ENCODE peak calls at places on chromosomes 6 and 20, in nine cellular contexts. M is cardiac muscle cell, O is fibroblast of lung, V is neural progenitor cell, J is right atrium auricular region, G is MM.1S, U is left ventricle myocardium inferior, S is A549, A is caudate nucleus. Z is an unnamed sample.

GRCh38 chr6:114119056-114119455 is 148.1 kb upstream of the HDAC2 start:
- DNase-seq in O (no peak), M (no peak), J (no peak), U (no peak), G (no peak), A (no peak), V (no peak), S (no peak), Z (no peak)

GRCh38 chr6:111971866-111972532 is 81.9 kb upstream of the CCN6 start:
- DNase-seq in M (no peak), V (no peak), S (no peak), O (peak), U (no peak), J (no peak), G (no peak), A (no peak), Z (no peak)

GRCh38 chr20:14782731-14783130 is 445.3 kb upstream of the FLRT3 start:
- DNase-seq in A (no peak), M (no peak), G (no peak), V (no peak), U (no peak), J (no peak), S (no peak), O (no peak), Z (no peak)

GRCh38 chr20:37886851-37887297 is 16.1 kb upstream of the VSTM2L start:
- DNase-seq in G (peak), S (no peak), J (no peak), V (no peak), A (no peak), O (no peak), U (peak), M (no peak), Z (peak)

GRCh38 chr6:50145125-50145524 is 95.4 kb upstream of the DEFB112 start:
- DNase-seq in V (peak), U (no peak), G (no peak), S (peak), M (peak), O (peak), A (no peak), J (no peak), Z (peak)

GRCh38 chr6:4772750-4773149 is 3.5 kb upstream of the CDYL start:
- DNase-seq in G (no peak), U (no peak), S (no peak), J (no peak), A (no peak), M (no peak), O (no peak), V (no peak), Z (no peak)

GRCh38 chr20:50423758-50424157 is 86.4 kb upstream of the PTPN1 start:
- DNase-seq in A (no peak), O (no peak), S (no peak), G (no peak), U (no peak), M (no peak), J (no peak), V (no peak), Z (no peak)

GRCh38 chr6:36848658-36849441 is 9.6 kb upstream of the CPNE5 start:
- DNase-seq in J (no peak), G (no peak), V (peak), S (no peak), A (peak), O (no peak), M (peak), U (peak), Z (peak)

GRCh38 chr6:56022678-56023077 is 147.3 kb upstream of the BMP5 start:
- DNase-seq in U (no peak), S (no peak), G (no peak), O (no peak), J (no peak), M (no peak), V (no peak), A (no peak), Z (no peak)
- H3K27ac ChIP-seq in U (no peak), S (no peak), G (no peak), O (no peak), J (no peak), M (no peak), V (no peak), A (no peak), Z (no peak)

GRCh38 chr6:106745396-106745795 is 116.0 kb downstream of the QRSL1 start:
- DNase-seq in M (peak), S (no peak), V (no peak), A (no peak), G (no peak), J (no peak), O (no peak), U (no peak), Z (peak)
- H3K27ac ChIP-seq in M (no peak), S (peak), V (no peak), A (no peak), G (no peak), J (no peak), O (no peak), U (no peak), Z (no peak)

GRCh38 chr6:68282646-68283045 is 352.4 kb upstream of the ADGRB3 start:
- DNase-seq in O (no peak), A (no peak), M (no peak), S (no peak), G (no peak), V (no peak), J (no peak), U (no peak), Z (no peak)

GRCh38 chr6:68279793-68280557 is 355.1 kb upstream of the ADGRB3 start:
- DNase-seq in U (no peak), O (peak), G (no peak), A (no peak), V (no peak), S (no peak), M (no peak), J (no peak), Z (no peak)
- H3K27ac ChIP-seq in U (no peak), O (no peak), G (no peak), A (no peak), V (no peak), S (no peak), M (no peak), J (no peak), Z (no peak)

DNA sequence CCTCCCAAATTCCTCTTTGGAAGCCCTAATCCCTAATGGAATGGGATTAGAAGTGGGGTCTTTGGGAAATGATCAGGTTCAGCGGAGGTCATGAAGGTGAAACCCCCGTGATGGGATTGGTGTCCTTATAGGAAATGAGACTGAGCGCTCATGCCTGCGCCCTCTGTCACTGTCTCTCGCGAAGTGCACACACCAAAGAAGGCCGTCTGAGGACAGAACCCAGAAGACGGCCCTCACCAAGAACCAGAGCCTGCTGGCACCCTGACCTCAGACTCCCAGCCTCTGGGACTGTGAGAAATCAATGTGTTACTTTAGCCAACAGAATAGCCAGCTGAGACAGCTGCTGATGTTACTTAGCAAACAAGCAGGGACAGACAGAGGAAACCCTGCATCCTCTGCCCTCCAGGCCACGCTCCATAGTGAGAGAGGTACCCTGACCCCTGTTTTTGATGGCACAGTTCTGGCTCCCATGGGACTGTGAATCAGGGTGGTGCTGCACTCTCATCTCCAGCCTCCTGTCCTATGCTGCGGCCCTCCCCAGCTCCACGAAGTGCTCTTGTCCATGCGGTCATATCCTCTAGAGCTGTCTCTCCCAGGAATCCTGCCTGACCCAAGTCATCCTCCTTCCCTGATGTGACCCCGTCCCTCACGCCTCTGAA is 369.3 kb downstream of the ZFAND3 start:
- DNase-seq in S (no peak), A (no peak), G (no peak), M (no peak), J (no peak), V (peak), O (no peak), U (no peak), Z (no peak)
- H3K27ac ChIP-seq in S (no peak), A (no peak), G (no peak), M (no peak), J (no peak), V (no peak), O (no peak), U (no peak), Z (no peak)

GRCh38 chr6:20660534-20660933 is 126.3 kb downstream of the CDKAL1 start:
- DNase-seq in J (no peak), S (no peak), O (no peak), V (no peak), M (no peak), U (no peak), G (no peak), A (no peak), Z (no peak)
- H3K27ac ChIP-seq in J (no peak), S (no peak), O (no peak), V (no peak), M (no peak), U (no peak), G (no peak), A (no peak), Z (no peak)

GRCh38 chr20:6689339-6689973 is 78.0 kb upstream of the BMP2 start:
- DNase-seq in G (no peak), S (no peak), V (no peak), A (no peak), U (no peak), M (no peak), O (no peak), J (no peak), Z (no peak)
- H3K27ac ChIP-seq in G (no peak), S (no peak), V (no peak), A (no peak), U (no peak), M (no peak), O (no peak), J (no peak), Z (no peak)